ENCODE peak calls at places on chromosome 20, in eight cellular contexts. U is stromal cell of bone marrow; S is breast epithelium; C is activated CD4-positive, alpha-beta T cell treated with anti-CD3 and anti-CD28 coated beads, Interleukin-2, amount 50 U/mL, for 1 hour; I is NB4; A is mucosa of descending colon; Q is stimulated activated CD4-positive, alpha-beta T cell treated with anti-CD3 and anti-CD28 coated beads, Interleukin-2, amount 100 ng/mL, for 48 hours; N is Jurkat, Clone E6-1. V is an unnamed sample.
A peak's percentile ranks its signal among the peaks of the same experiment; 100 is the strongest.

GRCh38 chr20:2521369-2522305 is 12.9 kb upstream of the ZNF343 start:
- DNase-seq in U (no peak), S (no peak), C (peak; percentile 45), I (peak; percentile 68), A (no peak), Q (peak; percentile 56), N (peak; percentile 42), V (no peak)

GRCh38 chr20:53874104-53874503 is 196.3 kb downstream of the BCAS1 start:
- DNase-seq in U (no peak), S (no peak), C (no peak), I (no peak), A (no peak), Q (no peak), N (no peak), V (no peak)

GRCh38 chr20:63653041-63653973 is at the start of gene STMN3:
- DNase-seq in U (peak; percentile 66), S (peak; percentile 78), C (peak; percentile 65), I (peak; percentile 95), A (peak; percentile 86), Q (peak; percentile 64), N (peak; percentile 89), V (peak; percentile 84)

GRCh38 chr20:29750268-29750899 is 1507.1 kb upstream of the DEFB115 start:
- DNase-seq in U (no peak), S (no peak), C (no peak), I (no peak), A (no peak), Q (no peak), N (no peak), V (no peak)

GRCh38 chr20:39480644-39481043 is 518.5 kb downstream of the DHX35 start:
- DNase-seq in U (no peak), S (no peak), C (no peak), I (no peak), A (no peak), Q (no peak), N (no peak), V (no peak)

GRCh38 chr20:38164624-38165088 is 414 bp downstream of the TGM2 start:
- DNase-seq in U (no peak), S (no peak), C (no peak), I (no peak), A (no peak), Q (no peak), N (no peak), V (no peak)

GRCh38 chr20:41798926-41799502 is 180.8 kb upstream of the CHD6 start:
- DNase-seq in U (no peak), S (no peak), C (no peak), I (no peak), A (no peak), Q (no peak), N (no peak), V (no peak)

GRCh38 chr20:22904905-22905304 is 130.2 kb upstream of the SSTR4 start:
- DNase-seq in U (no peak), S (no peak), C (no peak), I (no peak), A (no peak), Q (no peak), N (no peak), V (no peak)

GRCh38 chr20:17936791-17937687 is 31.6 kb downstream of the SNX5 start:
- DNase-seq in U (peak; percentile 60), S (no peak), C (no peak), I (no peak), A (peak; percentile 57), Q (no peak), N (no peak), V (no peak)

GRCh38 chr20:52083627-52084232 is 107.8 kb downstream of the ZFP64 start:
- DNase-seq in U (peak; percentile 54), S (peak; percentile 32), C (peak; percentile 26), I (peak; percentile 73), A (no peak), Q (peak; percentile 34), N (peak; percentile 34), V (peak; percentile 26)

GRCh38 chr20:33658510-33658909 is 3.6 kb upstream of the C20orf144 start:
- DNase-seq in U (no peak), S (no peak), C (no peak), I (no peak), A (no peak), Q (no peak), N (no peak), V (no peak)

GRCh38 chr20:48832423-48832735 is 4.6 kb upstream of the PREX1 start:
- DNase-seq in U (no peak), S (no peak), C (no peak), I (peak; percentile 53), A (no peak), Q (no peak), N (no peak), V (no peak)

V was measured in skeletal muscle cell.